ENCODE peak calls at places on chromosomes 16 and 17, in four cellular contexts. N is H1, K is HepG2, A is GM12878. E is an unnamed sample.
A peak's percentile ranks its signal among the peaks of the same experiment; 100 is the strongest.

GRCh38 chr17:60671482-60671881 is 6.2 kb upstream of the BCAS3 start:
- DNase-seq in N (no peak), K (peak; percentile 21), A (no peak), E (no peak)

GRCh38 chr17:52158450-52159042 is at the start of gene CA10:
- DNase-seq in N (peak; percentile 81), K (no peak), A (no peak), E (no peak)

GRCh38 chr16:81717662-81718189 is 61.4 kb upstream of the PLCG2 start:
- DNase-seq in N (no peak), K (no peak), A (peak; percentile 52), E (no peak)

GRCh38 chr17:19590912-19591551 is 57.4 kb downstream of the SLC47A1 start:
- DNase-seq in N (no peak), K (peak; percentile 10), A (no peak), E (no peak)

GRCh38 chr16:28504707-28505404 is 1.8 kb downstream of the IL27 start:
- DNase-seq in N (no peak), K (no peak), A (no peak), E (no peak)

GRCh38 chr17:5885336-5885735 is 184.8 kb upstream of the WSCD1 start:
- DNase-seq in N (no peak), K (no peak), A (no peak), E (no peak)

GRCh38 chr17:81337449-81337848 is 42.3 kb upstream of the SLC38A10 start:
- DNase-seq in N (peak; percentile 55), K (no peak), A (no peak), E (no peak)

GRCh38 chr17:63446218-63446980 is at the start of gene CYB561:
- DNase-seq in N (no peak), K (no peak), A (no peak), E (peak; percentile 84)

GRCh38 chr17:40168262-40168832 is 8.9 kb upstream of the RAPGEFL1 start:
- DNase-seq in N (peak; percentile 59), K (peak; percentile 77), A (peak; percentile 15), E (peak; percentile 46)

GRCh38 chr16:89170346-89171215 is 967 bp upstream of the CDH15 start:
- DNase-seq in N (peak; percentile 89), K (no peak), A (no peak), E (no peak)

GRCh38 chr17:79778504-79779087 is 648 bp downstream of the CBX2 start:
- DNase-seq in N (peak; percentile 72), K (no peak), A (no peak), E (peak; percentile 49)

GRCh38 chr17:82138511-82138992 is 40.5 kb upstream of the FASN start:
- DNase-seq in N (no peak), K (no peak), A (no peak), E (no peak)

GRCh38 chr17:57871155-57871554 is 21.3 kb upstream of the MRPS23 start:
- DNase-seq in N (no peak), K (no peak), A (no peak), E (no peak)

GRCh38 chr16:53944026-53944425 is 240.1 kb downstream of the FTO start:
- DNase-seq in N (no peak), K (no peak), A (no peak), E (no peak)

GRCh38 chr17:4499431-4500187 is 928 bp downstream of the SPNS2 start:
- DNase-seq in N (peak; percentile 75), K (no peak), A (no peak), E (peak; percentile 17)

GRCh38 chr17:63578769-63579111 is 22.0 kb upstream of the TACO1 start:
- DNase-seq in N (no peak), K (no peak), A (no peak), E (no peak)

GRCh38 chr17:47733414-47734288 is 615 bp downstream of the TBX21 start:
- DNase-seq in N (no peak), K (no peak), A (no peak), E (no peak)

GRCh38 chr17:61750656-61751055 is 112.7 kb downstream of the BRIP1 start:
- DNase-seq in N (no peak), K (no peak), A (peak; percentile 80), E (no peak)

GRCh38 chr17:4604111-4604644 is 19.8 kb downstream of the SMTNL2 start:
- DNase-seq in N (no peak), K (no peak), A (no peak), E (peak; percentile 73)

GRCh38 chr16:79628501-79628975 is 28.0 kb upstream of the MAF start:
- DNase-seq in N (no peak), K (no peak), A (peak; percentile 20), E (no peak)

GRCh38 chr17:27244481-27245223 is 49.3 kb upstream of the WSB1 start:
- DNase-seq in N (peak; percentile 52), K (peak; percentile 53), A (no peak), E (no peak)

GRCh38 chr16:4178468-4179010 is 62.3 kb upstream of the ADCY9 start:
- DNase-seq in N (no peak), K (no peak), A (no peak), E (no peak)

GRCh38 chr17:47791025-47791424 is 30.6 kb downstream of the OSBPL7 start:
- DNase-seq in N (no peak), K (no peak), A (no peak), E (no peak)

GRCh38 chr16:89599451-89599858 is 14.0 kb upstream of the DPEP1 start:
- DNase-seq in N (peak; percentile 88), K (peak; percentile 69), A (no peak), E (peak; percentile 47)

GRCh38 chr17:6574689-6575595 is 18.6 kb upstream of the PITPNM3 start:
- DNase-seq in N (peak; percentile 52), K (no peak), A (peak; percentile 40), E (no peak)

GRCh38 chr17:7060165-7060890 is 16.4 kb upstream of the SLC16A11 start:
- DNase-seq in N (no peak), K (peak; percentile 59), A (no peak), E (no peak)

GRCh38 chr16:15856901-15857778 is at the start of gene MYH11:
- DNase-seq in N (peak; percentile 72), K (no peak), A (no peak), E (no peak)

GRCh38 chr16:15858921-15859668 is 2.3 kb upstream of the MYH11 start:
- DNase-seq in N (no peak), K (no peak), A (no peak), E (no peak)

GRCh38 chr16:15856217-15856616 is 611 bp downstream of the MYH11 start:
- DNase-seq in N (no peak), K (no peak), A (no peak), E (no peak)

GRCh38 chr16:15855704-15856003 is 1.2 kb downstream of the MYH11 start:
- DNase-seq in N (no peak), K (no peak), A (no peak), E (no peak)

GRCh38 chr16:15857779-15858560 is 1.1 kb upstream of the MYH11 start:
- DNase-seq in N (peak; percentile 73), K (no peak), A (no peak), E (no peak)
- TF ChIP-seq SP1 in N (no peak), K (no peak), A (no peak), E (no peak)

GRCh38 chr17:75773808-75774470 is 8.9 kb upstream of the GALK1 start:
- DNase-seq in N (peak; percentile 70), K (no peak), A (no peak), E (no peak)
- TF ChIP-seq SUZ12 in N (no peak), K (no peak), A (no peak), E (no peak)

GRCh38 chr16:5502467-5502869 is 404.9 kb upstream of the EEF2KMT start:
- DNase-seq in N (peak; percentile 73), K (peak; percentile 21), A (no peak), E (peak; percentile 33)
- TF ChIP-seq SP1 in N (no peak), K (no peak), A (no peak), E (no peak)

GRCh38 chr16:9868606-9869149 is 313.6 kb downstream of the GRIN2A start:
- DNase-seq in N (no peak), K (no peak), A (no peak), E (no peak)
- TF ChIP-seq SUZ12 in N (no peak), K (no peak), A (no peak), E (no peak)

DNA sequence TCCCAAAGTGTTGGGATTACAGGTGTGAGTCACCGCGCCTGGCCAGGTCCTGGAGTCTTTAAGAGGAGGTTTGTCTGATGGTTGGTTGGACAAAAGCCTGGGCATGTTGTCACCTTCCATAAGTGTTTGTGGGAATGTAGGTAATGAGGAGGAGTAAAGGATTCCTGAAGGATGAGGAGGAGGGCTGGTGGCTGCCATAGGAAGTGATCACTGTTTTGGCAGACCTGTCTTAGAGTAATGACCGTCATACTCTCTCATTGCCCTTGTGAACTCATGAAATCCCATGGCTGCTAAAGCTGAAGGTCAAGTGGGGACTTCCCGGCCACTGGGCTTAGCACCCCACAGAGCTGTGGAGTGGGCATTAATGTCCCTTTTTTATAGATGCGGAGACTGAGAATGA is 40.5 kb downstream of the TENT4B start:
- DNase-seq in N (no peak), K (no peak), A (no peak), E (no peak)
- TF ChIP-seq SP1 in N (no peak), K (no peak), A (no peak), E (no peak)

GRCh38 chr17:36641331-36641876 is 40.0 kb downstream of the MRM1 start:
- DNase-seq in N (peak; percentile 76), K (no peak), A (no peak), E (no peak)

GRCh38 chr17:36640836-36641235 is 39.5 kb downstream of the MRM1 start:
- DNase-seq in N (no peak), K (no peak), A (no peak), E (no peak)

GRCh38 chr17:36641877-36642845 is 40.8 kb downstream of the MRM1 start:
- DNase-seq in N (no peak), K (no peak), A (no peak), E (no peak)

GRCh38 chr17:36643086-36643685 is 41.8 kb downstream of the MRM1 start:
- DNase-seq in N (no peak), K (no peak), A (no peak), E (no peak)

GRCh38 chr17:36640346-36640745 is 39.0 kb downstream of the MRM1 start:
- DNase-seq in N (no peak), K (no peak), A (no peak), E (no peak)
- TF ChIP-seq SUZ12 in N (no peak), K (no peak), A (no peak), E (no peak)